ENCODE peak calls at places on chromosome 7, in four cellular contexts. V is T follicular helper cell; X is endothelial cell of umbilical vein; C is activated naive CD4-positive, alpha-beta T cell treated with anti-CD3 and anti-CD28 coated beads, Interleukin-2, amount 50 U/mL, for 72 hours. P is an unnamed sample.

GRCh38 chr7:132402751-132403245 is 173.5 kb downstream of the PLXNA4 start:
- DNase-seq in V (no peak), X (no peak), C (no peak), P (no peak)

GRCh38 chr7:43116451-43116850 is 4.0 kb downstream of the HECW1 start:
- DNase-seq in V (no peak), X (no peak), C (no peak), P (no peak)

GRCh38 chr7:147509052-147509480 is 1081.5 kb upstream of the C7orf33 start:
- DNase-seq in V (no peak), X (no peak), C (no peak), P (peak)

GRCh38 chr7:95436407-95436806 is 1.6 kb upstream of the PON2 start:
- DNase-seq in V (no peak), X (no peak), C (no peak), P (no peak)

GRCh38 chr7:142716596-142716995 is 32.7 kb upstream of the PRSS1 start:
- DNase-seq in V (no peak), X (no peak), C (no peak), P (no peak)

GRCh38 chr7:1027285-1028043 is 16.9 kb upstream of the GPR146 start:
- DNase-seq in V (no peak), X (peak), C (no peak), P (peak)

GRCh38 chr7:25847331-25848070 is 304.5 kb upstream of the NFE2L3 start:
- DNase-seq in V (no peak), X (peak), C (no peak), P (peak)

GRCh38 chr7:100655908-100656674 is at the start of gene ACTL6B:
- DNase-seq in V (no peak), X (peak), C (no peak), P (peak)

GRCh38 chr7:65307651-65308299 is 65.9 kb upstream of the ZNF92 start:
- DNase-seq in V (peak), X (peak), C (no peak), P (peak)

GRCh38 chr7:66748791-66749190 is 8.3 kb downstream of the RABGEF1 start:
- DNase-seq in V (no peak), X (no peak), C (no peak), P (peak)

GRCh38 chr7:127828843-127829502 is 177.0 kb downstream of the SND1 start:
- DNase-seq in V (no peak), X (no peak), C (no peak), P (no peak)

GRCh38 chr7:1666251-1666778 is 3.8 kb upstream of the ELFN1 start:
- DNase-seq in V (no peak), X (no peak), C (peak), P (no peak)

GRCh38 chr7:75639071-75639892 is 99.5 kb downstream of the HIP1 start:
- DNase-seq in V (no peak), X (peak), C (no peak), P (peak)

GRCh38 chr7:20858913-20859312 is 72.2 kb upstream of the SP8 start:
- DNase-seq in V (no peak), X (no peak), C (no peak), P (no peak)

GRCh38 chr7:71559214-71559613 is 427.3 kb downstream of the GALNT17 start:
- DNase-seq in V (no peak), X (no peak), C (no peak), P (no peak)

GRCh38 chr7:93717217-93717900 is 142.8 kb upstream of the CALCR start:
- DNase-seq in V (no peak), X (no peak), C (no peak), P (peak)

GRCh38 chr7:44401692-44402091 is 76.3 kb upstream of the CAMK2B start:
- DNase-seq in V (no peak), X (no peak), C (no peak), P (no peak)

GRCh38 chr7:45179666-45180065 is 22.1 kb downstream of the RAMP3 start:
- DNase-seq in V (no peak), X (no peak), C (peak), P (no peak)

GRCh38 chr7:43625453-43625852 is 42.5 kb downstream of the STK17A start:
- DNase-seq in V (no peak), X (no peak), C (no peak), P (no peak)

GRCh38 chr7:1919539-1920265 is 249.6 kb downstream of the ELFN1 start:
- DNase-seq in V (no peak), X (no peak), C (no peak), P (no peak)

GRCh38 chr7:155477469-155477868 is 19.5 kb downstream of the EN2 start:
- DNase-seq in V (no peak), X (no peak), C (no peak), P (no peak)

GRCh38 chr7:74006451-74007259 is 21.3 kb upstream of the ELN start:
- DNase-seq in V (no peak), X (peak), C (no peak), P (peak)

GRCh38 chr7:116762951-116763350 is 91.0 kb downstream of the MET start:
- DNase-seq in V (no peak), X (no peak), C (no peak), P (no peak)

GRCh38 chr7:51012569-51013217 is 230.0 kb upstream of the GRB10 start:
- DNase-seq in V (no peak), X (no peak), C (no peak), P (no peak)

P was measured in cardiac fibroblast.